ENCODE peak calls at places on chromosome 22, in four cellular contexts. H is GDM1, J is fibroblast of lung, W is MCF 10A. U is an unnamed sample.

GRCh38 chr22:36659762-36660509 is 43.6 kb downstream of the CACNG2 start:
- DNase-seq in H (peak; percentile 82), J (peak; percentile 89), W (peak; percentile 99), U (no peak)

GRCh38 chr22:23233746-23234408 is 53.6 kb downstream of the BCR start:
- DNase-seq in H (no peak), J (peak; percentile 88), W (no peak), U (no peak)

GRCh38 chr22:45968003-45968650 is 8.8 kb downstream of the WNT7B start:
- DNase-seq in H (no peak), J (peak; percentile 84), W (peak; percentile 26), U (no peak)

GRCh38 chr22:37193629-37194191 is 5.7 kb upstream of the C1QTNF6 start:
- DNase-seq in H (peak; percentile 39), J (peak; percentile 22), W (no peak), U (no peak)

GRCh38 chr22:19691721-19692341 is 22.5 kb upstream of the SEPTIN5 start:
- DNase-seq in H (no peak), J (peak; percentile 74), W (peak; percentile 44), U (no peak)

GRCh38 chr22:29703595-29704195 is 16.1 kb upstream of the CABP7 start:
- DNase-seq in H (no peak), J (no peak), W (no peak), U (no peak)

GRCh38 chr22:16949561-16949960 is 58.5 kb downstream of the GAB4 start:
- DNase-seq in H (no peak), J (no peak), W (peak; percentile 56), U (no peak)

GRCh38 chr22:38766076-38766777 is 10.4 kb upstream of the SUN2 start:
- DNase-seq in H (no peak), J (peak; percentile 48), W (peak; percentile 89), U (no peak)

GRCh38 chr22:35470903-35471321 is 69.7 kb upstream of the RASD2 start:
- DNase-seq in H (no peak), J (peak; percentile 52), W (no peak), U (no peak)

GRCh38 chr22:43317252-43317651 is 25.9 kb downstream of the SCUBE1 start:
- DNase-seq in H (no peak), J (no peak), W (no peak), U (no peak)

GRCh38 chr22:28009272-28009827 is 90.3 kb upstream of the PITPNB start:
- DNase-seq in H (peak; percentile 55), J (peak; percentile 95), W (peak; percentile 73), U (peak; percentile 81)